ENCODE peak calls at places on chromosomes 5 and 9, in five cellular contexts. M, V, W, C and I are unnamed samples.

GRCh38 chr5:61575103-61575502 is 243.0 kb downstream of the ZSWIM6 start:
- DNase-seq in V (no peak), M (no peak), W (peak; percentile 24), C (no peak), I (no peak)

GRCh38 chr5:31161772-31162171 is 31.7 kb upstream of the CDH6 start:
- DNase-seq in M (peak; percentile 79), C (no peak), W (no peak), V (no peak), I (no peak)

GRCh38 chr5:58187473-58188286 is 272.2 kb downstream of the PLK2 start:
- DNase-seq in M (no peak), V (no peak), W (no peak), C (no peak), I (no peak)

GRCh38 chr9:18743976-18744375 is 270.0 kb downstream of the ADAMTSL1 start:
- DNase-seq in V (no peak), M (no peak), C (no peak), W (no peak), I (no peak)

GRCh38 chr9:74609671-74610416 is 112.7 kb downstream of the RORB start:
- DNase-seq in W (no peak), C (no peak), M (no peak), V (no peak), I (no peak)

GRCh38 chr9:83572524-83572923 is 34.3 kb upstream of the FRMD3 start:
- DNase-seq in V (no peak), C (no peak), W (no peak), M (no peak), I (peak; percentile 18)

GRCh38 chr9:687994-688393 is 153.5 kb upstream of the DMRT1 start:
- DNase-seq in V (no peak), M (no peak), C (no peak), W (no peak), I (no peak)

GRCh38 chr9:110926828-110927227 is 111.4 kb downstream of the LPAR1 start:
- DNase-seq in V (no peak), M (no peak), W (no peak), C (peak; percentile 57), I (no peak)

GRCh38 chr9:113215142-113215541 is 5.9 kb downstream of the FKBP15 start:
- DNase-seq in W (peak; percentile 70), C (no peak), M (no peak), V (no peak), I (no peak)

GRCh38 chr9:128245293-128246151 is 30.3 kb downstream of the GOLGA2 start:
- DNase-seq in V (no peak), W (peak; percentile 61), C (no peak), M (no peak), I (no peak)

GRCh38 chr5:100772011-100772410 is 131.1 kb downstream of the ST8SIA4 start:
- DNase-seq in W (no peak), V (no peak), C (no peak), M (no peak), I (no peak)

GRCh38 chr5:155080721-155081120 is 67.2 kb downstream of the KIF4B start:
- DNase-seq in C (no peak), V (no peak), W (no peak), M (no peak), I (no peak)

GRCh38 chr5:107248065-107248695 is 422.6 kb downstream of the EFNA5 start:
- DNase-seq in M (peak; percentile 61), W (peak; percentile 69), V (peak; percentile 49), C (peak; percentile 69), I (peak; percentile 45)

GRCh38 chr5:65623482-65623881 is 651 bp downstream of the TRIM23 start:
- DNase-seq in C (no peak), W (no peak), V (no peak), M (no peak), I (no peak)

GRCh38 chr9:131080589-131080988 is 15.7 kb upstream of the AIF1L start:
- DNase-seq in W (no peak), V (no peak), M (no peak), C (no peak), I (no peak)

GRCh38 chr9:112180387-112180881 is 5.3 kb upstream of the SUSD1 start:
- DNase-seq in M (peak; percentile 57), V (no peak), C (no peak), W (no peak), I (peak; percentile 85)

GRCh38 chr9:69946800-69947437 is 96.7 kb upstream of the MAMDC2 start:
- DNase-seq in V (no peak), W (peak; percentile 74), C (no peak), M (no peak), I (no peak)

GRCh38 chr5:179339996-179340395 is 5.3 kb downstream of the ADAMTS2 start:
- DNase-seq in M (no peak), C (no peak), W (no peak), V (peak; percentile 30), I (no peak)

GRCh38 chr9:36337865-36338264 is 62.2 kb downstream of the RNF38 start:
- DNase-seq in W (peak; percentile 40), V (no peak), M (no peak), C (no peak), I (no peak)

GRCh38 chr5:180007582-180007981 is 64.0 kb downstream of the RNF130 start:
- DNase-seq in V (no peak), M (no peak), C (no peak), W (no peak), I (peak; percentile 81)

GRCh38 chr5:15794117-15794985 is 294.4 kb downstream of the FBXL7 start:
- DNase-seq in W (peak; percentile 74), V (no peak), C (no peak), M (no peak), I (no peak)

GRCh38 chr9:29129763-29130162 is 1556.5 kb upstream of the C9orf72 start:
- DNase-seq in C (no peak), W (no peak), V (no peak), M (no peak), I (no peak)

GRCh38 chr9:764105-764524 is 77.4 kb upstream of the DMRT1 start:
- DNase-seq in V (peak; percentile 63), W (peak; percentile 90), M (peak; percentile 79), C (peak; percentile 71), I (peak; percentile 90)

GRCh38 chr9:34203275-34204010 is 24.6 kb downstream of the UBAP1 start:
- DNase-seq in W (no peak), C (no peak), M (no peak), V (no peak), I (no peak)

GRCh38 chr9:124215551-124215910 is 42.2 kb upstream of the NEK6 start:
- DNase-seq in M (no peak), V (no peak), W (no peak), C (peak; percentile 13), I (no peak)

GRCh38 chr5:63125862-63126261 is 547.2 kb downstream of the LRRC70 start:
- DNase-seq in M (peak; percentile 26), C (no peak), V (no peak), W (peak; percentile 26), I (peak; percentile 28)

GRCh38 chr5:115457574-115457973 is 87.0 kb downstream of the FEM1C start:
- DNase-seq in M (no peak), V (no peak), W (no peak), C (no peak), I (no peak)

GRCh38 chr5:160747963-160748362 is 104.0 kb downstream of the ATP10B start:
- DNase-seq in W (no peak), C (no peak), M (no peak), V (no peak), I (peak; percentile 73)

GRCh38 chr5:132378580-132378979 is 9.1 kb downstream of the SLC22A5 start:
- DNase-seq in V (no peak), M (no peak), W (no peak), C (no peak), I (no peak)

GRCh38 chr5:141495456-141495811 is 6.6 kb downstream of the PCDHGC5 start:
- DNase-seq in W (no peak), M (no peak), V (no peak), C (no peak), I (no peak)

GRCh38 chr5:141496038-141496437 is 7.2 kb downstream of the PCDHGC5 start:
- DNase-seq in C (no peak), V (no peak), M (no peak), W (no peak), I (peak; percentile 51)

GRCh38 chr5:141492168-141492885 is 3.4 kb downstream of the PCDHGC5 start:
- DNase-seq in W (no peak), V (no peak), C (no peak), M (no peak), I (no peak)

GRCh38 chr5:141493500-141494422 is 4.9 kb downstream of the PCDHGC5 start:
- DNase-seq in W (no peak), C (no peak), V (no peak), M (no peak), I (no peak)

DNA sequence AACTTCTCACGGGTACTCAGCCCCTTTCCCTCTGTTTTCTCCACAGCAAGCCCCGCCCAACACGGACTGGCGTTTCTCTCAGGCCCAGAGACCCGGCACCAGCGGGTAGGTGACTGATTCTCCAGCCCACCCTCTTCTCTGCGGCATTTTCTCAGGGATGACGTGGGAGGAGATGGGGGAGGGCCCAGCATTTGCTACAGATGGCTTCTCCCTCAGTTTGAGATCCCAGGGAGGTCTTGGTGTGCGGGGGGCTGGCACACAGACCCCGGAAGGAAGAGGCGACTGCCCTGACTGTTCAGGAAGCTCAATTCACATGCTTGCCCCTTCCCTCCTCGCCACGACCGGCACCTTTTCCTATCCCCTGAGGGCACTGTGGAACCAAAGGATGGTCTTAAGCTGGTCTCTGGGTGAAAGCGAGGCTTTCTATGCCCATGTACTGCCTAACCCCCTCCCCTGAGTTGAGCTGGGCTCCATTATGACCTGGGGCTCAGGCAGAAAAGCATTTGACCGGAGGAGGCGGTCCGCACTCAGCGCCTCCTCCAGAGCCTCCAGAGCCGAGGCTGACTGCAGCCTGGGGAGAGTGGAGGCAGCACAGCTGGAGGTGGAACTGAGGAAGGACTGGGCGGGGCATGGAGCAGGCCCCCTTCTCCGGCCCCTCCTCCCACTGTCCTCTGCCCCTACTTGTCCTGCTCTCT is 6.0 kb downstream of the PCDHGC5 start:
- DNase-seq in C (no peak), V (no peak), M (no peak), W (no peak), I (no peak)
- H3K4me3 ChIP-seq in C (no peak overlapping the region), V (no peak overlapping the region), M (no peak overlapping the region), W (no peak overlapping the region), I (no peak overlapping the region)

GRCh38 chr9:37429441-37430285 is 7.2 kb downstream of the GRHPR start:
- DNase-seq in V (no peak), C (no peak), W (no peak), M (no peak), I (no peak)
- H3K4me3 ChIP-seq in V (no peak overlapping the region), C (no peak overlapping the region), W (no peak overlapping the region), M (no peak overlapping the region), I (no peak overlapping the region)

DNA sequence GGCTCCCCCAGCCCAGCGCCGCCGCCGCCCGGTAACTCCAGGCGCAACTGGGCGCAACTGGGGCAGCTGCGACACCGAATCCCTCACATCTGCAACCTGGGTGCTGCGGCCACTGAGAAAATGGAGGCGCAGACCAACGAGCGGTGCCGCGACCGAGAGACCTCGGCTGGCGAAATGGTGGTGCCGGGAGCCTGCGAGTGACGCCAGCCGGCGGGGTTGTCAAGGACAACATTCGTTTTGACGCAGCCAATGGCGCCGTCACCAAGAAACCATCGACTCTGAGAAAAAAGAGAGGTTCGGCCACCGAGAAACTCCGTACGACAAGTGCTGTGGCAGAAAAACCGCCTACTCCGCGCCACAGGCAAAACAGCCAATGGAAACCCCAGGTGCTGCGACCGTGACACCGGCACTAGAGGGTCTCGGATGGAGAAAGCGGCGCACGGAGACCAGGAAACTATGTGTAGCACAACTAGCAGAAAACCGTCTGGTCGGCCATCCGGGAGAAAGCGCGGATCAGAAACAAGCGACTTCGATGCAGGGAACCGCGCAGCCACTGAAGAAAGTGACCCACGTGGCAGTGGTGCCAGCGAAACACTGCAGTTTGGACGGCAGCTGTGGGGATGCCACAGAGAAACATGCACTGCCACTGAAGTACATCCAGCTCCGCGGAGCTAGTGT is 88.8 kb downstream of the ANXA2R start:
- DNase-seq in C (peak; percentile 32), M (peak; percentile 36), V (peak; percentile 63), W (peak; percentile 71), I (no peak)
- H3K4me3 ChIP-seq in C (peak overlapping the region; percentile 55), M (peak overlapping the region; percentile 30), V (peak overlapping the region; percentile 56), W (peak overlapping the region; percentile 49), I (no peak overlapping the region)

GRCh38 chr9:20441704-20442423 is 180.4 kb downstream of the MLLT3 start:
- DNase-seq in C (no peak), M (no peak), W (no peak), V (no peak), I (no peak)
- H3K4me3 ChIP-seq in C (no peak overlapping the region), M (no peak overlapping the region), W (no peak overlapping the region), V (no peak overlapping the region), I (no peak overlapping the region)